ENCODE peak calls at places on chromosomes 7 and 10, in four cellular contexts. N is endothelial cell of umbilical vein, Z is HepG2, E is heart right ventricle. U is an unnamed sample. For H3K4me1, the result is how much of the 10 kb centered on the place peaks cover.

GRCh38 chr7:94654764-94655561 is 970 bp downstream of the SGCE start:
- DNase-seq in N (peak), Z (no peak), E (peak), U (no peak)

GRCh38 chr7:157669768-157670345 is 333.1 kb downstream of the DNAJB6 start:
- DNase-seq in Z (no peak), E (no peak), N (no peak), U (no peak)

GRCh38 chr10:96720422-96721206 is at the start of gene PIK3AP1:
- DNase-seq in E (peak), Z (no peak), N (no peak), U (peak)

GRCh38 chr7:155972247-155972646 is 160.0 kb upstream of the SHH start:
- DNase-seq in E (no peak), Z (no peak), N (no peak), U (no peak)

GRCh38 chr7:27526991-27527722 is 135.5 kb downstream of the HIBADH start:
- DNase-seq in E (no peak), N (no peak), Z (no peak), U (no peak)

GRCh38 chr7:130219086-130219620 is 11.5 kb downstream of the SSMEM1 start:
- DNase-seq in N (no peak), E (no peak), Z (no peak), U (no peak)

GRCh38 chr10:88253622-88254021 is 329.5 kb downstream of the RNLS start:
- DNase-seq in N (no peak), E (no peak), Z (no peak), U (no peak)

GRCh38 chr7:23863209-23863798 is 153.3 kb downstream of the STK31 start:
- DNase-seq in E (no peak), N (peak), Z (peak), U (no peak)

GRCh38 chr7:105325225-105325904 is 63.4 kb downstream of the SRPK2 start:
- DNase-seq in E (no peak), Z (no peak), N (no peak), U (no peak)

GRCh38 chr10:70337201-70337651 is 45.2 kb downstream of the LRRC20 start:
- DNase-seq in E (no peak), Z (no peak), N (no peak), U (no peak)

GRCh38 chr7:79272938-79273337 is 180.5 kb downstream of the MAGI2 start:
- DNase-seq in Z (no peak), E (no peak), N (peak), U (no peak)

GRCh38 chr10:58531084-58531695 is 18.5 kb downstream of the BICC1 start:
- DNase-seq in E (peak), N (peak), Z (peak), U (no peak)

GRCh38 chr10:129971381-129972144 is 7.5 kb upstream of the EBF3 start:
- DNase-seq in E (no peak), N (peak), Z (peak), U (peak)

GRCh38 chr10:6217621-6218020 is 14.9 kb downstream of the PFKFB3 start:
- DNase-seq in N (peak), E (no peak), Z (no peak), U (no peak)

GRCh38 chr7:129950191-129950940 is 2.4 kb downstream of the UBE2H start:
- DNase-seq in E (peak), Z (no peak), N (peak), U (no peak)

GRCh38 chr7:133784421-133785045 is 342.6 kb upstream of the LRGUK start:
- DNase-seq in Z (no peak), E (no peak), N (no peak), U (no peak)

GRCh38 chr10:84348860-84349259 is 20.5 kb downstream of the CCSER2 start:
- DNase-seq in E (no peak), N (peak), Z (no peak), U (no peak)

GRCh38 chr10:84390364-84390763 is 62.0 kb downstream of the CCSER2 start:
- DNase-seq in N (no peak), E (no peak), Z (no peak), U (no peak)

GRCh38 chr10:110864662-110865140 is 7.0 kb upstream of the PDCD4 start:
- DNase-seq in Z (no peak), N (no peak), E (no peak), U (no peak)

GRCh38 chr10:67086324-67087139 is 160.7 kb downstream of the LRRTM3 start:
- DNase-seq in N (no peak), Z (no peak), E (no peak), U (no peak)

GRCh38 chr10:96138102-96138501 is 8.0 kb downstream of the ZNF518A start:
- DNase-seq in E (no peak), N (no peak), Z (no peak), U (no peak)

GRCh38 chr10:121941532-121941931 is 13.7 kb upstream of the ATE1 start:
- DNase-seq in E (no peak), N (no peak), Z (no peak), U (no peak)

GRCh38 chr10:74903491-74903890 is 77.1 kb downstream of the KAT6B start:
- DNase-seq in E (no peak), Z (no peak), N (no peak), U (no peak)

GRCh38 chr10:17943033-17943745 is 8.5 kb upstream of the SLC39A12 start:
- DNase-seq in E (no peak), Z (no peak), N (no peak), U (no peak)

GRCh38 chr7:148238926-148239325 is 351.6 kb upstream of the C7orf33 start:
- DNase-seq in Z (no peak), N (no peak), E (no peak), U (no peak)

GRCh38 chr7:135088566-135088965 is 59.3 kb upstream of the TMEM140 start:
- DNase-seq in E (no peak), Z (no peak), N (no peak), U (no peak)

GRCh38 chr7:28500143-28500542 is 87.8 kb downstream of the CREB5 start:
- DNase-seq in Z (no peak), N (no peak), E (no peak), U (no peak)

GRCh38 chr7:44608916-44609648 is 2.7 kb downstream of the OGDH start:
- DNase-seq in Z (no peak), E (no peak), N (no peak), U (no peak)

GRCh38 chr10:7407368-7408002 is 3.3 kb downstream of the SFMBT2 start:
- DNase-seq in E (peak), N (peak), Z (no peak), U (peak)

GRCh38 chr7:55127622-55128081 is 108.8 kb downstream of the EGFR start:
- DNase-seq in N (peak), E (peak), Z (no peak), U (no peak)

GRCh38 chr10:12703813-12704212 is 297.7 kb downstream of the CCDC3 start:
- DNase-seq in Z (no peak), E (no peak), N (peak), U (no peak)

GRCh38 chr7:153657182-153657800 is 394.9 kb upstream of the DPP6 start:
- DNase-seq in N (no peak), E (no peak), Z (no peak), U (no peak)

GRCh38 chr7:45031829-45032228 is 31.8 kb downstream of the CCM2 start:
- DNase-seq in Z (peak), N (no peak), E (no peak), U (no peak)

GRCh38 chr10:29409241-29410051 is 120.6 kb downstream of the LYZL1 start:
- DNase-seq in N (peak), E (peak), Z (peak), U (peak)

GRCh38 chr7:41752615-41753014 is 49.7 kb upstream of the INHBA start:
- DNase-seq in Z (no peak), N (no peak), E (no peak), U (no peak)

GRCh38 chr7:112238852-112239610 is 32.5 kb downstream of the ZNF277 start:
- DNase-seq in E (no peak), N (no peak), Z (peak), U (no peak)

GRCh38 chr7:21454182-21454581 is 26.3 kb downstream of the SP4 start:
- DNase-seq in N (no peak), Z (no peak), E (no peak), U (no peak)

GRCh38 chr7:21448974-21449373 is 21.1 kb downstream of the SP4 start:
- DNase-seq in N (no peak), E (no peak), Z (no peak), U (no peak)

GRCh38 chr7:21450076-21450475 is 22.2 kb downstream of the SP4 start:
- DNase-seq in Z (no peak), E (no peak), N (no peak), U (no peak)

GRCh38 chr7:21450876-21451275 is 23.0 kb downstream of the SP4 start:
- DNase-seq in E (no peak), Z (no peak), N (no peak), U (no peak)

GRCh38 chr7:21454906-21455305 is 27.0 kb downstream of the SP4 start:
- DNase-seq in N (no peak), E (no peak), Z (no peak), U (no peak)
- H3K4me3 ChIP-seq in N (no peak), E (no peak), Z (no peak), U (no peak)

GRCh38 chr10:59687657-59688056 is 22.0 kb downstream of the SLC16A9 start:
- DNase-seq in E (no peak), Z (no peak), N (no peak), U (no peak)
- H3K27ac ChIP-seq in E (no peak), Z (no peak), N (no peak), U (no peak)

DNA sequence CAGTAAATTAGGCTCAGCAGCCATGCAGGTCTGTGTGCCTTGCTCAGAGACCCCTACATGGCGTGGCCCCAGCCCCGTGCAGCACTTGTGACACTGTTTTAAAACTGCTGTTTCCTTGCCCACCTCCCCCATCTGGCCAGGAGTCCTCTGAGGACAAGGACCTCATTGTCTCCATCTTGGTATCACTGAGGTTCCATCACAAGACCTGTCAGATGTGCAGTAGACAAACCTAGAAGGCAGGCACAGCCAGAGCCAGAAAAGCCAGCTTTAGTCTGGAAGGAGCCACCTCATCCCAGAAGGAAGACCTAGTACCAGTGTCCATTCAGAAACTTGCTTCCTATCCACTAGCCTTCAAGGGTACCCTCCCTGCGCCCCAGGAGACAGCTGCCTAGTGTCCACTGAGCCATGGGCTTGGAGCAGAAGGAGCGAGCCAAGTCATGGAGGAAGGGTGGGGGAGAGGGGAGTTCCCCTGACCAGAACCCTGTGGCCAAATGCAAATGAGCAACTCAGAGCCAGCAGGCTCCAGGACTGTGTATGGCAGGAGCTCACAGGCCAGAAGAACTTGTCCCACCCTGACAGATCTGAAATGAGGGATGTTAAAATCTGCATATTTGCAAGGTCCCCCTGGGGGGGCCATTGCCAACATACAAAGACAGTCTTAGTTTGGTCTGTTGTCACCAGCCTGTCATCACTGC is 176.1 kb downstream of the SH3PXD2A start:
- DNase-seq in E (no peak), Z (no peak), N (no peak), U (no peak)
- H3K4me1 ChIP-seq in E (under half), Z (under half), N (under half), U (under half)

GRCh38 chr10:132545659-132546367 is 8.2 kb downstream of the INPP5A start:
- DNase-seq in N (no peak), E (no peak), Z (no peak), U (no peak)

GRCh38 chr10:132542819-132543218 is 5.2 kb downstream of the INPP5A start:
- DNase-seq in N (no peak), Z (no peak), E (no peak), U (no peak)

GRCh38 chr10:132543916-132544743 is 6.5 kb downstream of the INPP5A start:
- DNase-seq in N (no peak), E (no peak), Z (no peak), U (no peak)

GRCh38 chr10:132546567-132547420 is 9.2 kb downstream of the INPP5A start:
- DNase-seq in N (no peak), E (no peak), Z (no peak), U (peak)

DNA sequence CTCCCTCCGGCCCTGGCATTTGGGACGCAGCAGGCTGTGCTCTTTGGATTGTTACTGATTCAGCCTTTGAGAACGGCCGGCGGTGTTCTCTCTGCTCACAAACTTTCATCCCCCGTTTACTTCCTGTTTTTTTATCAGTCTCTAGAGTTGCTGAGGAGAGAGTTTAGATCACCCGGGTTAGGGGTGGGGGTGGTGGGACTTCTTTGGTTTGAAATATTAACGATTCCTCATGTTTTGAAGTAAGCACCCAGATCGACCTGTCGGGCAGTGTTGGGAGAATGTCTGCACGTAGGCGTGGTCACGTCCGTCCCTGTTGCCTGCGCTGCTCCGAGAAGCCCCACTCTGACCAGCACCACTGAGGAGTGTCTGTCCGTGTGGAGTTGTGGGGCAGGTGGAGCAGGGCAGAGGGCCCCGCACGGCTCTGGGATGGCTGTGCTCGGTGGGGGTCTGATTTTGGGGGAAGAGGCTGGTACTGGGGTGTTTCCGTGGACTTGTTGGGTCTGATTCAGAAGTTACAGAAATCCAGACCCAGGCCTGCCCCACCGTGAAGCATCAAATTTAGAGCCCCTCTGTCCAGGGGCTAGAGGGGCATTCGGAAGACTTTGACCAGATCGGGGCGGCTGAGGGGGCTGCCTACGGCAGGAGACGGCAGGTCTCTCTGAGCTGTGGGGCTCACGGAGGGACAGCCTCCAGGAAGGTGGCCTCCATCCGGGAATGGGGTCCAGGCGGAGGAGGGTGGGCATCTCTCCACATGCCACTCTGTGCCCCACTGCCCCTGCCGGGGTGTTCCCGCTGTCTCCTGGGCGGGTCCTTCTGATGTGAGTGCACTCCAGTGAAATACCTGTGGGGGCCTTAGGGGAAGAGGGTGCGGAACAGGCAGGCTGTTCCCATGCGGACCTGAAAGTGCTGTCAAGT is 7.4 kb downstream of the INPP5A start:
- DNase-seq in E (no peak), N (no peak), Z (no peak), U (no peak)
- H3K4me3 ChIP-seq in E (no peak), N (no peak), Z (no peak), U (peak)

DNA sequence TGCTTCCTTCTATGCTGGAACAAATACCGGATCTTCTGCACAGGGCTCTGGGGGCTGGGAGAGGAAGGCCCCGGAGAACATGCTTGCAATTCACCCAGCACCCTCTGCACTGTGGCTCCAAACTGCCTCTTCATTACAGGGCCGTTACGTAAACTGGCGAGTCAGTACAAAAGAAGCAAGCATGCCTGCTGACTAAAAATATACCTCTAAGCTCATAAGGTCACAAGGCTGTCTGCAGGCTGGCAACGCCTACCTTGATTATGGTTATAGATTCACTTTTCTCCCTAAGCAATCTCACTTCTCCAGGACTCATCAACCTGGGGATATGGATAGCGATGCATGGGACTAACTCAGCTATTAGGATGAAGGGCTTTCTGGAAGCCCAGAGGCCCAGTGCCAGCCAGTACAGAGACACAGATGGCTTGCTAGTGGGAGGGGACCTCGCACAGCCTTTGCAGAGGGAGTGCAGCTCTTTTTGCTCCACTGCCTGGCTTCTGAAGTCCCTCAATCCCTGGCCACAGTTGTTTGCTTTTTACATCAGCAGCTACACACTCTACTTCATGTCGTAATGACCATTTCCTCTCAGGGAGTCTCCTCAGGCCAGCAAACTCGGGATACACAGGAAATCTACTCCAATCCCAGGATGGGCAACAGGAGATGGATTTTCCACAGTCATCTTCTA is 96.1 kb downstream of the SH3PXD2A start:
- DNase-seq in E (peak), Z (peak), N (peak), U (no peak)
- H3K27ac ChIP-seq in E (peak), Z (peak), N (peak), U (peak)

U was measured in upper lobe of right lung.